ENCODE peak calls at places on chromosomes 5 and 9, in five cellular contexts. A is CD4-positive, alpha-beta T cell; C is H1; Q is astrocyte; I is cardiac muscle cell. L is an unnamed sample. For H3K27me3, the result is how much of the 10 kb centered on the place peaks cover.

GRCh38 chr5:75435101-75435500 is 76.3 kb downstream of the CERT1 start:
- DNase-seq in C (no peak), I (peak), Q (peak), A (no peak), L (no peak)

GRCh38 chr9:135249191-135249590 is 161.7 kb downstream of the OLFM1 start:
- DNase-seq in C (no peak), I (no peak), Q (no peak), A (no peak), L (no peak)

GRCh38 chr9:18668944-18669343 is 195.0 kb downstream of the ADAMTSL1 start:
- DNase-seq in C (peak), A (no peak), I (no peak), Q (no peak), L (no peak)

GRCh38 chr5:100749771-100750284 is 153.3 kb downstream of the ST8SIA4 start:
- DNase-seq in Q (no peak), C (no peak), I (no peak), A (no peak), L (no peak)

GRCh38 chr5:39521945-39522590 is 97.3 kb upstream of the DAB2 start:
- DNase-seq in Q (no peak), A (no peak), C (no peak), I (no peak), L (no peak)

GRCh38 chr5:8306289-8306688 is 437.3 kb downstream of the MTRR start:
- DNase-seq in C (no peak), A (no peak), Q (no peak), I (no peak), L (no peak)

GRCh38 chr9:114426046-114426948 is 38.5 kb upstream of the AKNA start:
- DNase-seq in Q (no peak), A (no peak), I (no peak), C (no peak), L (no peak)

GRCh38 chr9:134629586-134630392 is 11.8 kb upstream of the COL5A1 start:
- DNase-seq in I (no peak), Q (no peak), A (no peak), C (no peak), L (no peak)

GRCh38 chr5:31768784-31769183 is 129.9 kb downstream of the PDZD2 start:
- DNase-seq in I (no peak), A (no peak), C (no peak), Q (no peak), L (no peak)

GRCh38 chr9:71765693-71766092 is 2.6 kb downstream of the CEMIP2 start:
- DNase-seq in C (no peak), Q (peak), I (peak), A (no peak), L (peak)

GRCh38 chr9:136511670-136512592 is 29.1 kb upstream of the SEC16A start:
- DNase-seq in C (no peak), A (no peak), I (peak), Q (no peak), L (no peak)

GRCh38 chr9:138009456-138010273 is 132.1 kb downstream of the CACNA1B start:
- DNase-seq in I (no peak), Q (no peak), A (no peak), C (no peak), L (no peak)

DNA sequence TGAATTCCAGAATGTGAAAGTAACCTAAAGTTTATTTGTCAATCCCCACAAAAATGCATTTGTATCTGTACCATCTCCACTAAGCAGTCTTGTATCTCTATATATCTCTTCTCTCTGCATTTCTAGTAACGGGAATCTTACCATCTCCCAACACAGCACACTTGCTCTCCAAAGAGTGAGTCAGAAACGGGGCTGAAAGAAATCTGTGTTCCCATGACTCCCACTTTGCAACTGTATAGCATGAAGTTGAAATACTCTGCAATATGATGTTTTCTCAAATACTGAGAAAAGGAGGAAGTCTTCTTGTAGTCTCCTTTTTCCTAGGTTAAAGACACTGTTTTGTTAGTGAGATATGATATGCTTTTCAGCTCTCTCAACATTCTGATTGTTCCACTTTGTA is 848.8 kb upstream of the ACO1 start:
- DNase-seq in A (no peak), I (peak), C (no peak), Q (no peak), L (no peak)
- H3K27ac ChIP-seq in A (no peak), I (no peak), C (no peak), Q (no peak), L (no peak)

GRCh38 chr5:43042176-43042625 is 2.1 kb upstream of the ANXA2R start:
- DNase-seq in C (no peak), I (peak), A (peak), Q (peak), L (peak)

GRCh38 chr5:43042626-43043399 is 2.7 kb upstream of the ANXA2R start:
- DNase-seq in I (peak), A (peak), C (no peak), Q (peak), L (peak)

GRCh38 chr5:43041669-43042175 is 1.6 kb upstream of the ANXA2R start:
- DNase-seq in C (no peak), Q (peak), A (peak), I (peak), L (peak)

GRCh38 chr5:43044181-43044914 is 4.2 kb upstream of the ANXA2R start:
- DNase-seq in A (no peak), Q (peak), I (no peak), C (no peak), L (no peak)

DNA sequence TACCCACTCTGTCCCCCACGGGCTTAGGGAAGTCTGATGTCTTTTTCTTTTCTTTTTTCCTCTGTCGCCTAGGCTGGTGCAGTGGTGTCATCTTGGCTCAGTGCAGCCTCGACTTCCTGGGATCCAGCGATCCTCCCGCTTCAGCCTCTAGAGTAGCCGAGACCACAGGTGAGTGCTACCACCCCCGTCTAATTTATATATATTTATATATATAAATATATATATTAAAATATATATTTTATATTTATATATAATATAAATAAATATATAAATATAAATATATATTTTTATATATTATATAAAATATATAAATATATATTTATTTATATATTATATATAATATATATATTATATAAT is 3.3 kb upstream of the ANXA2R start:
- DNase-seq in Q (no peak), I (no peak), C (no peak), A (no peak), L (no peak)
- H3K27me3 ChIP-seq in Q (under half), I (half or more), C (half or more), A (under half), L (under half)

GRCh38 chr5:134374234-134374633 is 2.9 kb downstream of the UBE2B start:
- DNase-seq in A (no peak), Q (no peak), I (no peak), C (no peak), L (no peak)

GRCh38 chr5:134370306-134370870 is 981 bp upstream of the UBE2B start:
- DNase-seq in A (no peak), I (no peak), C (no peak), Q (no peak), L (no peak)

GRCh38 chr5:134370871-134371833 is at the start of gene UBE2B:
- DNase-seq in C (peak), Q (peak), I (peak), A (peak), L (peak)

GRCh38 chr5:134371834-134372340 is 518 bp downstream of the UBE2B start:
- DNase-seq in I (peak), A (peak), Q (peak), C (peak), L (peak)
- TF ChIP-seq CTCF in I (no peak), A (no peak), Q (no peak), C (no peak), L (no peak)

DNA sequence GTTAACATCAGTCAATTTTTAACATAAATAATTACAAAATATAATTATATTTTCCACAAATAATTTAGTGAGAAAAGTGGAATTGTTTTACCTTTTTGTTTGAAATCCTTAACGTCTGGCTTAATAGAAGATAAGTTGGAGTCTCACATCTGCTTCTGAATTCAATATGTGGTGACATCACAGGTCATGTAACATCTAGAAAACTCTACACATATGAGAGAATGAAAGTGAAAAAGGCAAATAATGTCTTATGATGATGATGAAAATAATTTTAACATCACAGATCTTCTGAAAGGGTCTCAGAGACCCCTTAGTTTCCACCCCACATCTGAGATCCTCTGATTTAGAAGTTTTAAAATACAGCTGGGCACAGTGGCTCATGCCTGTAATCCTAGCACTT is 81.5 kb downstream of the PRKACG start:
- DNase-seq in I (no peak), Q (no peak), C (no peak), A (no peak), L (no peak)
- H3K27ac ChIP-seq in I (no peak), Q (no peak), C (no peak), A (no peak), L (no peak)

GRCh38 chr5:15492545-15492944 is 7.4 kb upstream of the FBXL7 start:
- DNase-seq in Q (no peak), I (peak), C (no peak), A (no peak), L (no peak)
- H3K27me3 ChIP-seq in Q (under half), I (under half), C (under half), A (under half), L (under half)

GRCh38 chr5:112752335-112752734 is 14.7 kb downstream of the APC start:
- DNase-seq in C (no peak), I (no peak), A (no peak), Q (no peak), L (no peak)
- TF ChIP-seq CTCF in C (no peak), I (no peak), A (no peak), Q (no peak), L (no peak)

GRCh38 chr9:94909965-94910730 is 183.6 kb downstream of the AOPEP start:
- DNase-seq in Q (no peak), C (no peak), A (no peak), I (no peak), L (no peak)

GRCh38 chr9:94908041-94908563 is 181.6 kb downstream of the AOPEP start:
- DNase-seq in I (no peak), C (no peak), A (no peak), Q (no peak), L (no peak)

GRCh38 chr9:94911211-94911610 is 184.7 kb downstream of the AOPEP start:
- DNase-seq in I (no peak), C (no peak), Q (no peak), A (no peak), L (no peak)

GRCh38 chr9:94908583-94909249 is 182.2 kb downstream of the AOPEP start:
- DNase-seq in I (no peak), Q (no peak), A (no peak), C (no peak), L (peak)

DNA sequence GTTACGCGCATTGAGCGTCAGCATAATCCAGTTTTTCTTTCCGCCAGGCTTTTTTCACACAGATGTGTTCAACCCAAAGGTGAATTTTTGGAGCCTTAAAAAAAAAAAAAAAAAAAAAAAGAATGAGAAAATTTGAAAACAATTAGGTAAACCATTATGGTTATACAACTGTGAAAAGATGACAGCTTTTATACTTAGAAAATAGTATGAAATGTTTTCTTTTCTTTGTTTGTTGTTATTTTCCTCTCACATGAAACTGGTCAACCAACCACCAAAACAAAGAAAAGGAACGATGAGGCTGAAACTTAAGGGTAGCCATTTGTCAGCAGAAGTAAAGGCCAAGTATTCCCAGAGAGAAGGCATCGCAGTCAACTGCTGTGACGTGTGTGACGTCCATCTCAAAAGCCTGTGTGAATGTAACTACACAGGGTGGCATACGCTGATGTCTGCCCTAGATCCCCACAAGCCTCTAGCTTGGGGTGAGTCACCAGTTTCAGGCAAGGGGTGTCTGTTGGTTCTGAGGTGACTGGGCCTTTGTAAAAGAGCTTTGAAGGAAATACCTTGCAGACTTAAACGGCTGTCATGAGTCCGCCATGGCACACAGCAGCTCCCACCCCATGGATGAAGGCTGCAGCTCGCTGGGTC is 182.9 kb downstream of the AOPEP start:
- DNase-seq in Q (no peak), I (no peak), A (no peak), C (no peak), L (peak)
- H3K27ac ChIP-seq in Q (peak), I (no peak), A (no peak), C (no peak), L (no peak)

GRCh38 chr9:6645153-6646027 is at the start of gene GLDC:
- DNase-seq in C (peak), I (peak), Q (no peak), A (peak), L (no peak)
- H3K27me3 ChIP-seq in C (under half), I (half or more), Q (under half), A (under half), L (under half)

L was measured in PC-9.